ENCODE peak calls at places on chromosomes 1 and 21, in six cellular contexts. One of them, this sample, is unnamed.

GRCh38 chr1:165894591-165894990 is 67.2 kb downstream of the UCK2 start:
- DNase-seq in psoas muscle: no peak
- DNase-seq in CD4-positive, alpha-beta memory T cell: no peak
- DNase-seq in OCI-LY7: no peak
- DNase-seq in CD8-positive, alpha-beta memory T cell: no peak
- DNase-seq in H9: peak
- DNase-seq in this sample: no peak

GRCh38 chr21:46002841-46003574 is 21.4 kb downstream of the COL6A1 start:
- DNase-seq in psoas muscle: no peak
- DNase-seq in CD4-positive, alpha-beta memory T cell: no peak
- DNase-seq in OCI-LY7: no peak
- DNase-seq in CD8-positive, alpha-beta memory T cell: no peak
- DNase-seq in H9: peak
- DNase-seq in this sample: peak

GRCh38 chr1:200262326-200262965 is 147.4 kb downstream of the ZNF281 start:
- DNase-seq in psoas muscle: no peak
- DNase-seq in CD4-positive, alpha-beta memory T cell: no peak
- DNase-seq in OCI-LY7: peak
- DNase-seq in CD8-positive, alpha-beta memory T cell: no peak
- DNase-seq in H9: no peak
- DNase-seq in this sample: no peak

GRCh38 chr1:47686731-47687617 is 249.1 kb downstream of the FOXD2 start:
- DNase-seq in psoas muscle: no peak
- DNase-seq in CD4-positive, alpha-beta memory T cell: no peak
- DNase-seq in OCI-LY7: no peak
- DNase-seq in CD8-positive, alpha-beta memory T cell: no peak
- DNase-seq in H9: peak
- DNase-seq in this sample: peak

GRCh38 chr1:156502749-156503671 is 2.4 kb upstream of the MEF2D start:
- DNase-seq in psoas muscle: peak
- DNase-seq in CD4-positive, alpha-beta memory T cell: no peak
- DNase-seq in OCI-LY7: peak
- DNase-seq in CD8-positive, alpha-beta memory T cell: no peak
- DNase-seq in H9: peak
- DNase-seq in this sample: peak

GRCh38 chr1:164748253-164748899 is 189.4 kb downstream of the PBX1 start:
- DNase-seq in psoas muscle: peak
- DNase-seq in CD4-positive, alpha-beta memory T cell: no peak
- DNase-seq in OCI-LY7: no peak
- DNase-seq in CD8-positive, alpha-beta memory T cell: no peak
- DNase-seq in H9: no peak
- DNase-seq in this sample: no peak

GRCh38 chr21:31180256-31181088 is 142.2 kb upstream of the KRTAP19-8 start:
- DNase-seq in psoas muscle: no peak
- DNase-seq in CD4-positive, alpha-beta memory T cell: no peak
- DNase-seq in OCI-LY7: peak
- DNase-seq in CD8-positive, alpha-beta memory T cell: no peak
- DNase-seq in H9: no peak
- DNase-seq in this sample: no peak

GRCh38 chr1:2525524-2525895 is 886 bp downstream of the PANK4 start:
- DNase-seq in psoas muscle: no peak
- DNase-seq in CD4-positive, alpha-beta memory T cell: no peak
- DNase-seq in OCI-LY7: no peak
- DNase-seq in CD8-positive, alpha-beta memory T cell: no peak
- DNase-seq in H9: no peak
- DNase-seq in this sample: no peak

GRCh38 chr1:108049083-108049819 is 84.3 kb upstream of the VAV3 start:
- DNase-seq in psoas muscle: peak
- DNase-seq in CD4-positive, alpha-beta memory T cell: no peak
- DNase-seq in OCI-LY7: peak
- DNase-seq in CD8-positive, alpha-beta memory T cell: peak
- DNase-seq in H9: peak
- DNase-seq in this sample: no peak

GRCh38 chr21:34813266-34813886 is 144.6 kb downstream of the CLIC6 start:
- DNase-seq in psoas muscle: no peak
- DNase-seq in CD4-positive, alpha-beta memory T cell: no peak
- DNase-seq in OCI-LY7: no peak
- DNase-seq in CD8-positive, alpha-beta memory T cell: no peak
- DNase-seq in H9: no peak
- DNase-seq in this sample: no peak
- H3K27ac ChIP-seq in psoas muscle: no peak
- H3K27ac ChIP-seq in CD4-positive, alpha-beta memory T cell: no peak
- H3K27ac ChIP-seq in OCI-LY7: no peak
- H3K27ac ChIP-seq in CD8-positive, alpha-beta memory T cell: no peak
- H3K27ac ChIP-seq in H9: no peak
- H3K27ac ChIP-seq in this sample: peak

GRCh38 chr1:115428676-115429075 is 90.6 kb upstream of the NGF start:
- DNase-seq in psoas muscle: no peak
- DNase-seq in CD4-positive, alpha-beta memory T cell: no peak
- DNase-seq in OCI-LY7: no peak
- DNase-seq in CD8-positive, alpha-beta memory T cell: no peak
- DNase-seq in H9: no peak
- DNase-seq in this sample: no peak
- H3K27ac ChIP-seq in psoas muscle: no peak
- H3K27ac ChIP-seq in CD4-positive, alpha-beta memory T cell: no peak
- H3K27ac ChIP-seq in OCI-LY7: no peak
- H3K27ac ChIP-seq in CD8-positive, alpha-beta memory T cell: no peak
- H3K27ac ChIP-seq in H9: no peak
- H3K27ac ChIP-seq in this sample: no peak

DNA sequence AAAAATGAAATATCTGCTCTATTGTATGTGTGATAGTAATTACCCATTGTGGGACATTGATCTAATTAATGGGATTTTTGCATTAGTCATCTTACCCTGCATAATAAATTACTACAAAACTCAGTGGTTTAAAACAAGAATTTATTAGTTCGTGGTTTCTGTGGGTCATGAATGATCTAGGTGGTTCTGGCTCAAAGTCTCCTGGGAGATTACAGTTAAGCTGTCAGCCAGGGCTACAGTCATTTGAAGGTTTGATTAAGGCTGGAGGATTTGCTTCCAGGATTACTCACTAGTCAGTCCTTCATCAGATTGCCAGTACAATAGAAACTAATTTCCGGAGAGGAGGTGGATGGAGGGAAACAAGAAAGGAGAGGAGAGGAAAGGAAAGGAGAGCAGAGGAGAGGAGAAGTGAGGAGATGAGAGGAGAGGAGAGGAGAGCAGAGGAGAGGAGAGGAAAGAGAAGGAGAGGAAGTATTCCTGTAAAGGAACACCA is 60.4 kb upstream of the TNFSF4 start:
- DNase-seq in psoas muscle: no peak
- DNase-seq in CD4-positive, alpha-beta memory T cell: no peak
- DNase-seq in OCI-LY7: no peak
- DNase-seq in CD8-positive, alpha-beta memory T cell: no peak
- DNase-seq in H9: no peak
- DNase-seq in this sample: no peak
- H3K27ac ChIP-seq in psoas muscle: no peak
- H3K27ac ChIP-seq in CD4-positive, alpha-beta memory T cell: no peak
- H3K27ac ChIP-seq in OCI-LY7: no peak
- H3K27ac ChIP-seq in CD8-positive, alpha-beta memory T cell: no peak
- H3K27ac ChIP-seq in H9: no peak
- H3K27ac ChIP-seq in this sample: no peak

GRCh38 chr1:58391056-58391455 is 155.5 kb downstream of the OMA1 start:
- DNase-seq in psoas muscle: no peak
- DNase-seq in CD4-positive, alpha-beta memory T cell: no peak
- DNase-seq in OCI-LY7: no peak
- DNase-seq in CD8-positive, alpha-beta memory T cell: no peak
- DNase-seq in H9: no peak
- DNase-seq in this sample: no peak
- H3K27ac ChIP-seq in psoas muscle: no peak
- H3K27ac ChIP-seq in CD4-positive, alpha-beta memory T cell: no peak
- H3K27ac ChIP-seq in OCI-LY7: no peak
- H3K27ac ChIP-seq in CD8-positive, alpha-beta memory T cell: no peak
- H3K27ac ChIP-seq in H9: no peak
- H3K27ac ChIP-seq in this sample: no peak

GRCh38 chr1:59098668-59099067 is 198.2 kb upstream of the FGGY start:
- DNase-seq in psoas muscle: no peak
- DNase-seq in CD4-positive, alpha-beta memory T cell: no peak
- DNase-seq in OCI-LY7: no peak
- DNase-seq in CD8-positive, alpha-beta memory T cell: no peak
- DNase-seq in H9: no peak
- DNase-seq in this sample: no peak

GRCh38 chr1:59101518-59101917 is 195.4 kb upstream of the FGGY start:
- DNase-seq in psoas muscle: no peak
- DNase-seq in CD4-positive, alpha-beta memory T cell: no peak
- DNase-seq in OCI-LY7: no peak
- DNase-seq in CD8-positive, alpha-beta memory T cell: no peak
- DNase-seq in H9: no peak
- DNase-seq in this sample: no peak

GRCh38 chr1:59100975-59101374 is 195.9 kb upstream of the FGGY start:
- DNase-seq in psoas muscle: no peak
- DNase-seq in CD4-positive, alpha-beta memory T cell: no peak
- DNase-seq in OCI-LY7: no peak
- DNase-seq in CD8-positive, alpha-beta memory T cell: no peak
- DNase-seq in H9: no peak
- DNase-seq in this sample: no peak

GRCh38 chr1:59092126-59092525 is 204.8 kb upstream of the FGGY start:
- DNase-seq in psoas muscle: no peak
- DNase-seq in CD4-positive, alpha-beta memory T cell: no peak
- DNase-seq in OCI-LY7: no peak
- DNase-seq in CD8-positive, alpha-beta memory T cell: no peak
- DNase-seq in H9: no peak
- DNase-seq in this sample: no peak

GRCh38 chr1:59096501-59096900 is 200.4 kb upstream of the FGGY start:
- DNase-seq in psoas muscle: no peak
- DNase-seq in CD4-positive, alpha-beta memory T cell: no peak
- DNase-seq in OCI-LY7: no peak
- DNase-seq in CD8-positive, alpha-beta memory T cell: no peak
- DNase-seq in H9: no peak
- DNase-seq in this sample: no peak
- H3K27ac ChIP-seq in psoas muscle: no peak
- H3K27ac ChIP-seq in CD4-positive, alpha-beta memory T cell: no peak
- H3K27ac ChIP-seq in OCI-LY7: no peak
- H3K27ac ChIP-seq in CD8-positive, alpha-beta memory T cell: no peak
- H3K27ac ChIP-seq in H9: no peak
- H3K27ac ChIP-seq in this sample: no peak

DNA sequence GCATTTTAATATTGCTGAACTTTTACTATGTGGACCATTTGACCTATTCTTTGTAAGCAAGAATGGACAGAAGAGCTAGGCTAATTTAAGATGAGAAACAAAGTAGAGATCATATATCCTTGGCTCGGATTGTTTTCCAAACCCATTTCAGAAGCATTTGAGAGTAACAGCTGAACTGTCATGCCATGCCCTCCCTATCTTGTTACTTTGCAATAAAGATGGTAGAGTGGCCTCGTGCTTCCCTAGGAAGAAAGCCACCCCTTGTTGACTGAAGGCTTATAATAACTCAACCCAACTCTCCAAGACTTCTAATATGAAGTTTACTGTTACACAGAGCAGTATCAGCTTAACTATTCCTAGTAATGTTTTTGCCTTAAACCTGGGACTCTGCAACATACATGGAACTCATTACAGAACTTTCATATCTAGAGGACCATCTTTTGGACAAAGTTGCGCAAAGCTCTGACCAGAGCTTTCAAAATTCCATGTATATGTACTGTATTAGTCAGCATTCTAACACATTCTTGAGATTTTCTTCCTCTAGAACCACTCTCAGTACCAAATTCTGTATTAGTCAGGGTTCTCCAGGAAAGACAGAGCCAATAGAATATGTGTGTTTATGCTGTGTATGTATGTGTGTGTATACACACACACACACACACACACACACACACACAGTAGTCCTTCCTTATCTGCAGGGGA is 68.7 kb downstream of the ADAMTS1 start:
- DNase-seq in psoas muscle: no peak
- DNase-seq in CD4-positive, alpha-beta memory T cell: no peak
- DNase-seq in OCI-LY7: no peak
- DNase-seq in CD8-positive, alpha-beta memory T cell: no peak
- DNase-seq in H9: no peak
- DNase-seq in this sample: no peak
- H3K27ac ChIP-seq in psoas muscle: no peak
- H3K27ac ChIP-seq in CD4-positive, alpha-beta memory T cell: no peak
- H3K27ac ChIP-seq in OCI-LY7: no peak
- H3K27ac ChIP-seq in CD8-positive, alpha-beta memory T cell: no peak
- H3K27ac ChIP-seq in H9: no peak
- H3K27ac ChIP-seq in this sample: no peak

GRCh38 chr1:60937720-60938119 is 144.6 kb upstream of the NFIA start:
- DNase-seq in psoas muscle: no peak
- DNase-seq in CD4-positive, alpha-beta memory T cell: no peak
- DNase-seq in OCI-LY7: no peak
- DNase-seq in CD8-positive, alpha-beta memory T cell: no peak
- DNase-seq in H9: no peak
- DNase-seq in this sample: no peak

GRCh38 chr1:60935599-60935990 is 146.8 kb upstream of the NFIA start:
- DNase-seq in psoas muscle: no peak
- DNase-seq in CD4-positive, alpha-beta memory T cell: no peak
- DNase-seq in OCI-LY7: no peak
- DNase-seq in CD8-positive, alpha-beta memory T cell: no peak
- DNase-seq in H9: no peak
- DNase-seq in this sample: no peak

GRCh38 chr1:60936052-60936619 is 146.2 kb upstream of the NFIA start:
- DNase-seq in psoas muscle: no peak
- DNase-seq in CD4-positive, alpha-beta memory T cell: no peak
- DNase-seq in OCI-LY7: no peak
- DNase-seq in CD8-positive, alpha-beta memory T cell: no peak
- DNase-seq in H9: no peak
- DNase-seq in this sample: no peak

GRCh38 chr1:60942291-60942690 is 140.1 kb upstream of the NFIA start:
- DNase-seq in psoas muscle: no peak
- DNase-seq in CD4-positive, alpha-beta memory T cell: no peak
- DNase-seq in OCI-LY7: no peak
- DNase-seq in CD8-positive, alpha-beta memory T cell: no peak
- DNase-seq in H9: no peak
- DNase-seq in this sample: no peak

GRCh38 chr1:60936943-60937342 is 145.4 kb upstream of the NFIA start:
- DNase-seq in psoas muscle: no peak
- DNase-seq in CD4-positive, alpha-beta memory T cell: no peak
- DNase-seq in OCI-LY7: no peak
- DNase-seq in CD8-positive, alpha-beta memory T cell: no peak
- DNase-seq in H9: no peak
- DNase-seq in this sample: no peak
- H3K27ac ChIP-seq in psoas muscle: peak
- H3K27ac ChIP-seq in CD4-positive, alpha-beta memory T cell: no peak
- H3K27ac ChIP-seq in OCI-LY7: no peak
- H3K27ac ChIP-seq in CD8-positive, alpha-beta memory T cell: no peak
- H3K27ac ChIP-seq in H9: no peak
- H3K27ac ChIP-seq in this sample: no peak